ENCODE peak calls at places on chromosomes 5 and 9, in six cellular contexts. U, M, G, V, K and Y are unnamed samples.

GRCh38 chr9:99590879-99591278 is 230.8 kb upstream of the NR4A3 start:
- DNase-seq in G (no peak), U (no peak), K (no peak), V (no peak), M (no peak), Y (no peak)

GRCh38 chr5:180084638-180085561 is 13.3 kb upstream of the RNF130 start:
- DNase-seq in M (peak), G (peak), V (no peak), U (no peak), K (no peak), Y (no peak)

GRCh38 chr5:99141534-99142135 is 212.8 kb upstream of the CHD1 start:
- DNase-seq in U (no peak), G (peak), M (peak), K (no peak), V (no peak), Y (no peak)

GRCh38 chr9:72622186-72622585 is 100.8 kb downstream of the TMC1 start:
- DNase-seq in M (no peak), V (no peak), G (no peak), U (no peak), K (no peak), Y (no peak)

GRCh38 chr9:86099695-86100364 is 472 bp upstream of the GOLM1 start:
- DNase-seq in K (peak), U (no peak), G (peak), M (peak), V (peak), Y (no peak)

GRCh38 chr5:181020716-181021115 is 19.4 kb upstream of the BTNL9 start:
- DNase-seq in U (no peak), G (no peak), M (no peak), V (no peak), K (no peak), Y (no peak)

GRCh38 chr5:135126688-135127603 is 92.9 kb upstream of the PITX1 start:
- DNase-seq in V (no peak), G (no peak), M (no peak), K (no peak), U (no peak), Y (no peak)

GRCh38 chr5:74240783-74241750 is 399.5 kb downstream of the ENC1 start:
- DNase-seq in G (peak), V (no peak), U (no peak), M (no peak), K (no peak), Y (no peak)

GRCh38 chr5:56588636-56589485 is 226.5 kb upstream of the MAP3K1 start:
- DNase-seq in G (no peak), U (peak), K (no peak), M (peak), V (no peak), Y (no peak)

GRCh38 chr9:127162567-127163365 is 40.3 kb upstream of the ANGPTL2 start:
- DNase-seq in U (no peak), V (no peak), K (no peak), G (no peak), M (no peak), Y (no peak)

GRCh38 chr5:72166070-72166979 is 59.0 kb downstream of the MAP1B start:
- DNase-seq in U (no peak), K (no peak), G (peak), V (peak), M (peak), Y (no peak)

GRCh38 chr5:131589510-131590348 is 45.3 kb downstream of the RAPGEF6 start:
- DNase-seq in U (peak), M (peak), V (peak), G (peak), K (peak), Y (peak)

GRCh38 chr5:179731791-179732411 is 721 bp upstream of the MAML1 start:
- DNase-seq in V (no peak), K (peak), U (no peak), M (no peak), G (peak), Y (peak)

GRCh38 chr9:75181748-75182147 is 93.4 kb downstream of the OSTF1 start:
- DNase-seq in V (peak), M (no peak), K (no peak), U (no peak), G (peak), Y (no peak)

GRCh38 chr5:23930985-23931384 is 423.6 kb downstream of the PRDM9 start:
- DNase-seq in M (no peak), G (no peak), K (no peak), U (no peak), V (no peak), Y (no peak)

GRCh38 chr9:26975728-26976707 is 19.8 kb downstream of the IFT74 start:
- DNase-seq in G (peak), M (peak), K (no peak), V (peak), U (no peak), Y (no peak)

GRCh38 chr9:99822596-99823391 is 1.1 kb downstream of the NR4A3 start:
- DNase-seq in M (peak), K (no peak), U (peak), G (peak), V (peak), Y (no peak)

GRCh38 chr5:140966293-140967225 is at the start of gene PCDHAC2:
- DNase-seq in M (peak), V (peak), K (no peak), U (no peak), G (peak), Y (no peak)

GRCh38 chr5:127564002-127564769 is 46.7 kb downstream of the PRRC1 start:
- DNase-seq in M (peak), V (peak), K (peak), U (peak), G (peak), Y (peak)

GRCh38 chr5:172453206-172453985 is 929 bp downstream of the SH3PXD2B start:
- DNase-seq in V (peak), U (no peak), G (peak), K (no peak), M (peak), Y (no peak)

DNA sequence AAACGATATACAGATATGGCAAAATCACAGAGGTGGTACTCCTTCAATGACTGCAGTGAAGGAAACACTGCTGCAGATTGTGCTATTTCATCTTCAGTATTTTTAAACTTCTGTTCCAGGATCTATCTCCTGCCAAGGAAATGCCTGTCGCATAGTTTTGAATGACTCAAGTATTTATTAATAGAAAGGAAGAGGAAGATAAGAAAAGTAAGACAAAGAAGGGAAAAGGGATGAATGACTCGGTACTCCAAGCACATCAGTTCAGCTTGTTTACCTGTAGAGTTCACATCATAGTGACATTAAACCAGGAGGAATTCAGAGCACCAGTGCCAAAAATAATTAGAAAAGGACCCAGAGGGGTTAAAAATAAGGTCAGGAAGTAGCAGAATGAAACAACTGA is 5.1 kb upstream of the GPX8 start:
- DNase-seq in M (no peak), U (no peak), K (no peak), V (peak), G (no peak), Y (no peak)
- TF ChIP-seq CTCF in M (no peak), U (no peak), K (no peak), V (no peak), G (no peak), Y (no peak)

GRCh38 chr5:16616536-16617271 is at the start of gene RETREG1:
- DNase-seq in U (peak), K (no peak), G (peak), V (peak), M (peak), Y (no peak)
- TF ChIP-seq CTCF in U (no peak), K (no peak), G (no peak), V (no peak), M (no peak), Y (no peak)

DNA sequence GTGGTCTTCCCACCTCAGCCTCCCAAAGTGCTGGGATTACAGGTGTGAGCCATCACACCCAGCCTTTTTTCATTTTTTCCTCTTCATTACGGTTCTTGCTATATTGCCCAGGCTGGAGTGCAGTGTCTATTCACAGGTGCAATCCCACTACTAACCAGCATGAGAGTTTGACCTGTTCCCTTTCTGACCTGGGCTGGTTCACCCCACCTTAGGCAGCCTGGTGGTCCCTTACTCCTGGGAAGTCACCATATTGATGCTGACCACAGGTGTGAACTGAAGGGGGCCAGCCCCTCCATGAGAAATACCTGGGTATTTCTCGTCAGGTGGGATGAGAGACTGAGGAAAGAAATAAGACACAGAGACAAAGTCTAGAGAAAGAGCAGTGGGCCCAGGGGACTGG is 2.4 kb downstream of the PDE6A start:
- DNase-seq in V (no peak), K (no peak), G (no peak), M (no peak), U (no peak), Y (no peak)
- TF ChIP-seq CTCF in V (no peak), K (no peak), G (no peak), M (no peak), U (no peak), Y (no peak)

GRCh38 chr5:32042571-32042970 is 131.5 kb downstream of the GOLPH3 start:
- DNase-seq in K (no peak), G (no peak), V (no peak), M (no peak), U (no peak), Y (no peak)

GRCh38 chr5:32038537-32038936 is 135.6 kb downstream of the GOLPH3 start:
- DNase-seq in U (no peak), M (no peak), V (no peak), G (no peak), K (no peak), Y (no peak)
- TF ChIP-seq CTCF in U (no peak), M (peak), V (no peak), G (no peak), K (no peak), Y (no peak)

DNA sequence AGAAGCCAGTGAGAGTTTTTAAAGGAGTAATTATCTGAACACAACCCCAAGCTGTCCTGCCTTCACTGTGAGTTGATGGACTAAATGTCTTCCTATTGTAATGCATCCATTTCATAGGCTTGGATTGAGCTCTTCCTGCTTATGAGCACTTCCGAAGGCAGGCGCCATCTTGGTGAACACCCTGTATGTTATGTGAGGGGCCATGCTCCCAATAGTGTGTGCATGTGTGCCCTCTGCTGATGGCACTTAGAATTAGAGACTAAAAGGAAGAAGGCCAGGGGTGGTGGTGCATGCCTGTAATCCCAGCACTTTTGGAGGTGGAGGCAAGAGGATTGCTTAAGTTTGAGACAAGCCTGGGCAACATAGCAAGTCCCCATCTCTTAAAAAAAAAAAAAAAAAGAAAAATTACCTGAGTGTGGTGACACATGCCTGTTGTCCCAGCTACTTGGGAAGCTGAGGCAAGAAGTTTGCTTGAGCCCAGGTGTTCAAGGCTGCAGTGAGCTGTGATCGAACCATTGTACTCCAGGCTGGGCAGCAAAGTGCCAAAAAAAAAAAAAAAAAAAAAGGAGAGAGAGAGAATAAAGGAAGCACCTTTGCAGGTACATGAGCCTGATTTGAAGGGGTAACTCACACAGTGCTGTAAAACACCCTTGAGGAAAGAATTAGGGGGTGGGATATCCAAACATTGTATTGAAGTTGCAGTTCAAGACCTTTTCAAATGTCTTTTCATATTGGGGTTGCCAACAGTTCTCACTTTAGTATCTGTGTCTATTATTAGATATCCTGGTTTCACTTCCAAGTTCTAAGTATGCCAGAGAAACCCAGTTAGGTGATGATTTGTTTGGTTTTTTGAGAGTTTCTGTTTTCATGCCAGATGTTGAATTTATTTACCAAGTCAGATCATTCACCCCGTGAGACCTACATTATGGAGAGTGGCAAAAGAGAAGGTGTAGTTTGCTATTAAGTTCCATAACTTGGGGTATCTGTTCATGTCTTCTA is 64.8 kb downstream of the C9orf152 start:
- DNase-seq in G (no peak), M (peak), V (peak), U (no peak), K (no peak), Y (no peak)
- TF ChIP-seq CTCF in G (peak), M (peak), V (no peak), U (no peak), K (peak), Y (no peak)

GRCh38 chr5:8997542-8998070 is 548.3 kb downstream of the SEMA5A start:
- DNase-seq in K (no peak), U (no peak), G (no peak), V (no peak), M (no peak), Y (no peak)

DNA sequence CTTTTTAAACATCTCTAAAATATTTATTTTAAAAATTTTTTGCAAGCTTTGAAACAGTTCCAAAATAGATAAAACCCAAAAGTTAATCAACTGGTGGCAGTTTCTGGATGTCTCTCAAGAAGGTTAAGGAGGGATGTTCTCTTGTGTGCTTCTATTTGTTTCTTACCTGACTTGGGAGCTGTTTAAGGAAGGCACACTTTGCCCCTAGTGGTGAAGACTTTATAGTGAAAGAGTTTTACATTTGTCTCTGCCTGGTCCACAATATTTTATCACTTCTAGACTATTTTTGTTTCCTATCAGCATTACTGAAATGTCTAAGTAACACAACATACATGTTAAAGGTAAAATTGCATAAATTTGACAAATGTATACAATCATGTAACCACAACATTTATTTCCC is 552.8 kb downstream of the SEMA5A start:
- DNase-seq in M (peak), K (no peak), G (peak), V (no peak), U (no peak), Y (no peak)
- TF ChIP-seq CTCF in M (peak), K (peak), G (peak), V (peak), U (no peak), Y (peak)